ENCODE peak calls at places on chromosomes 2 and 18, in nine cellular contexts. F is body of pancreas, X is heart left ventricle, B is IMR-90, N is upper lobe of left lung, U is A549, E is HCT116, V is right lobe of liver, K is gastrocnemius medialis. M is an unnamed sample.

GRCh38 chr18:76494541-76495403 is at the start of gene ZNF516:
- ATAC-seq in X (no peak), N (no peak), V (no peak), K (peak; percentile 26), E (peak; percentile 31), U (peak; percentile 27), B (peak; percentile 16), F (peak; percentile 8), M (peak; percentile 20)

GRCh38 chr2:61662990-61663389 is 124.8 kb upstream of the XPO1 start:
- ATAC-seq in X (no peak), F (no peak), B (no peak), N (no peak), E (no peak), K (no peak), U (no peak), V (no peak), M (no peak)

GRCh38 chr2:24756789-24757188 is 36.4 kb downstream of the PTRHD1 start:
- ATAC-seq in N (no peak), F (no peak), U (no peak), V (no peak), K (no peak), E (no peak), X (no peak), B (no peak), M (no peak)

GRCh38 chr18:9661564-9661963 is 46.5 kb upstream of the RAB31 start:
- ATAC-seq in X (no peak), E (peak; percentile 34), N (no peak), F (no peak), K (no peak), V (no peak), U (peak; percentile 71), B (peak; percentile 51), M (no peak)

GRCh38 chr2:170929686-170930050 is 615 bp downstream of the GORASP2 start:
- ATAC-seq in U (peak; percentile 49), N (peak; percentile 30), K (peak; percentile 48), X (no peak), V (peak; percentile 24), B (peak; percentile 1), F (peak; percentile 36), E (peak; percentile 39), M (peak; percentile 1)

GRCh38 chr2:12965540-12966269 is 249.0 kb downstream of the TRIB2 start:
- ATAC-seq in E (no peak), B (peak; percentile 96), V (peak; percentile 90), X (no peak), F (no peak), U (no peak), K (no peak), N (peak; percentile 68), M (no peak)

GRCh38 chr2:9658972-9659371 is 28.2 kb upstream of the YWHAQ start:
- ATAC-seq in K (peak; percentile 77), E (no peak), V (no peak), B (peak; percentile 24), X (no peak), N (no peak), U (no peak), F (no peak), M (no peak)

GRCh38 chr2:46134531-46135229 is 162.5 kb upstream of the EPAS1 start:
- ATAC-seq in F (peak; percentile 47), N (peak; percentile 78), V (peak; percentile 66), K (peak; percentile 71), X (peak; percentile 57), B (no peak), E (no peak), U (no peak), M (peak; percentile 64)

GRCh38 chr18:36350839-36351474 is 53.4 kb downstream of the FHOD3 start:
- ATAC-seq in K (no peak), U (no peak), B (no peak), E (no peak), F (no peak), N (no peak), V (no peak), X (no peak), M (no peak)

GRCh38 chr2:222404126-222404891 is 20.0 kb upstream of the SGPP2 start:
- ATAC-seq in N (peak; percentile 77), B (no peak), U (no peak), V (peak; percentile 17), K (no peak), E (no peak), X (no peak), F (no peak), M (no peak)

GRCh38 chr2:10844083-10844482 is 31.5 kb upstream of the PDIA6 start:
- ATAC-seq in V (peak; percentile 96), F (peak; percentile 94), U (peak; percentile 70), E (peak; percentile 52), K (peak; percentile 75), X (peak; percentile 85), B (peak; percentile 95), N (peak; percentile 73), M (peak; percentile 82)

GRCh38 chr18:59823611-59824195 is 76.1 kb upstream of the PMAIP1 start:
- ATAC-seq in E (peak; percentile 97), V (peak; percentile 100), F (peak; percentile 67), K (peak; percentile 45), X (peak; percentile 32), B (peak; percentile 96), N (peak; percentile 85), U (peak; percentile 93), M (peak; percentile 74)

GRCh38 chr2:201574754-201575153 is 68.5 kb downstream of the TMEM237 start:
- ATAC-seq in E (no peak), B (no peak), X (no peak), K (no peak), U (no peak), V (no peak), F (no peak), N (no peak), M (no peak)

GRCh38 chr2:101087638-101088037 is 63.5 kb downstream of the TBC1D8 start:
- ATAC-seq in U (no peak), F (no peak), K (no peak), E (no peak), B (no peak), V (no peak), N (no peak), X (no peak), M (no peak)

GRCh38 chr18:50432915-50433314 is 58.1 kb downstream of the SKA1 start:
- ATAC-seq in K (no peak), E (no peak), N (no peak), B (no peak), X (no peak), V (no peak), U (no peak), F (no peak), M (no peak)

GRCh38 chr2:240893363-240893828 is 2.6 kb downstream of the MAB21L4 start:
- ATAC-seq in U (no peak), K (no peak), X (no peak), B (peak; percentile 70), F (no peak), E (peak; percentile 60), V (no peak), N (no peak), M (no peak)

GRCh38 chr2:241859017-241859435 is 332 bp upstream of the PDCD1 start:
- ATAC-seq in N (no peak), E (no peak), F (no peak), U (no peak), B (no peak), X (no peak), K (no peak), V (no peak), M (no peak)

DNA sequence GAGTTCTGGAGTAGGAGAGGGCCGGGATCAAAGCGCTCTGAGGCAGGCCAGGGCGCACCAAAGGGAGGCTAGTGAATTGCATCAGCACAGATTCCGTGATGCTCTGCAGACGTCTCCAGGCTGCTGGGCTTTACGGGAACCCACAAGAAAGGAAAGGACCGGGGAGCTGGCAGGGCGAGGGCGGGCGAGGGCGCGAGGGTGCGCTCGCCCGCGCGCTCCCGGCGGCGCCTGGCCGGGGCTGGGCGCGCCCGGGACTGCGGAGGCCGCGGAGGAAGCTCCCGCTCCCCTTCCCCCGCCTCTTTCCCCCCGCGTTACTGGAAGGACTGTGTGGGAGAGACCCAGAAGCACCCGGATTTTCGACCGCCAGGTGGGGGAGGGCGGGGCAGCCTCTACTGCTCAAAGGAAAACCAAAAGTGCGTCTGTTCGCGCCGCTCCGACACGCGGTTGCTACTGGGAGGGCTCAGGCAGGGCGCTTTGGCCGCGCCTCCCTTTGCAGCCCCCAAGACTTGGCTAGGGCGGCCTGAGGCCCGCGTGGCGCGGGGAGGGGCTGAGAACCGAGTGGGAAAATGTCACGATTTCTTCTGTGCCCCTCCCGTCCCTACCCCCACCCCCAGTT is 2.3 kb upstream of the FOSL2 start:
- ATAC-seq in U (peak; percentile 35), F (peak; percentile 11), V (peak; percentile 32), X (peak; percentile 15), N (peak; percentile 45), K (peak; percentile 7), E (peak; percentile 23), B (peak; percentile 8), M (peak; percentile 40)
- TF ChIP-seq POLR2A in U (peak; percentile 40), F (peak; percentile 26), V (peak; percentile 64), X (peak; percentile 39), N (no peak), K (peak; percentile 90), E (no peak), B (peak; percentile 74), M (peak; percentile 87)

GRCh38 chr2:199851499-199851816 is 466 bp upstream of the FTCDNL1 start:
- ATAC-seq in V (no peak), F (no peak), B (no peak), X (peak; percentile 26), U (no peak), E (no peak), K (no peak), N (no peak), M (no peak)
- TF ChIP-seq CTCF in V (no peak), F (no peak), B (no peak), X (no peak), U (no peak), E (no peak), K (no peak), N (no peak), M (no peak)

GRCh38 chr2:5123597-5124196 is 568.5 kb upstream of the SOX11 start:
- ATAC-seq in K (no peak), N (no peak), U (no peak), V (no peak), F (no peak), X (no peak), B (no peak), E (no peak), M (no peak)
- H3K9me3 ChIP-seq in K (no peaks in the 10 kb centered on the region), N (no peaks in the 10 kb centered on the region), U (peaks cover 3% of the 10 kb centered on the region), V (no peaks in the 10 kb centered on the region), F (no peaks in the 10 kb centered on the region), X (no peaks in the 10 kb centered on the region), B (peaks cover 5% of the 10 kb centered on the region), E (peaks cover 29% of the 10 kb centered on the region), M (no peaks in the 10 kb centered on the region)

DNA sequence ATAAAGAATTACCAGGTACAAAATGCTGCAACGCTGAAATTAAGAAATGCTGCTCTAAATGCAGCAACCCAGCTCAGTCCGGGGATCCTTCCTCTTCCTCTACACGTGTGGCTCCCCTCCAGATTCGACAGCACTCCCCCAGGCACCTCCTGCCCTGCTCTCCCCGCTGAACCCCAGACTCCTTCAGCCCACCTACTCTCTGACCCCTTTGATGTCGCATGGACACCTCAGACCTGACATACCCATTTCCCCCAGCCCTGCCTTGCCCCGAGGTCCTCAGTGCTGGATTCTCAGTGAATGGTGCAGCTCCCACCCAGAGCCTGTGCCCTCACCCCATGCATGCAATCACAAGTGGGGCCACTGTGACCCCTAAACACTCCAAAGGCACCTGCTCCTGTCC is 4.6 kb upstream of the ADRA2B start:
- ATAC-seq in B (no peak), U (no peak), V (no peak), X (no peak), E (no peak), F (no peak), N (no peak), K (no peak), M (no peak)
- TF ChIP-seq POLR2A in B (no peak), U (no peak), V (no peak), X (no peak), E (no peak), F (no peak), N (no peak), K (no peak), M (no peak)

M was measured in gastroesophageal sphincter.